ENCODE peak calls at places on chromosomes 1 and 21, in seven cellular contexts. One of them, this sample, is unnamed.
A peak's percentile ranks its signal among the peaks of the same experiment; 100 is the strongest.

GRCh38 chr21:42674351-42674940 is 21.0 kb downstream of the PDE9A start:
- DNase-seq in ureter: peak; percentile 59
- DNase-seq in caudate nucleus: no peak
- DNase-seq in A172: no peak
- DNase-seq in neural progenitor cell: peak; percentile 79
- DNase-seq in endodermal cell: peak; percentile 82
- DNase-seq in HFF-Myc: no peak
- DNase-seq in this sample: no peak

GRCh38 chr1:84907095-84907827 is 14.3 kb upstream of the LPAR3 start:
- DNase-seq in ureter: no peak
- DNase-seq in caudate nucleus: no peak
- DNase-seq in A172: peak; percentile 51
- DNase-seq in neural progenitor cell: no peak
- DNase-seq in endodermal cell: peak; percentile 59
- DNase-seq in HFF-Myc: peak; percentile 12
- DNase-seq in this sample: no peak

GRCh38 chr1:32334864-32335618 is 992 bp downstream of the MARCKSL1 start:
- DNase-seq in ureter: no peak
- DNase-seq in caudate nucleus: no peak
- DNase-seq in A172: no peak
- DNase-seq in neural progenitor cell: peak; percentile 74
- DNase-seq in endodermal cell: peak; percentile 67
- DNase-seq in HFF-Myc: no peak
- DNase-seq in this sample: peak; percentile 64

GRCh38 chr21:17089121-17089520 is 423.7 kb upstream of the CXADR start:
- DNase-seq in ureter: no peak
- DNase-seq in caudate nucleus: no peak
- DNase-seq in A172: no peak
- DNase-seq in neural progenitor cell: no peak
- DNase-seq in endodermal cell: no peak
- DNase-seq in HFF-Myc: no peak
- DNase-seq in this sample: no peak

GRCh38 chr1:204227996-204228785 is 14.4 kb upstream of the GOLT1A start:
- DNase-seq in ureter: no peak
- DNase-seq in caudate nucleus: no peak
- DNase-seq in A172: no peak
- DNase-seq in neural progenitor cell: no peak
- DNase-seq in endodermal cell: no peak
- DNase-seq in HFF-Myc: no peak
- DNase-seq in this sample: peak; percentile 16

GRCh38 chr1:119768778-119769177 is at the start of gene HMGCS2:
- DNase-seq in ureter: peak; percentile 61
- DNase-seq in caudate nucleus: no peak
- DNase-seq in A172: no peak
- DNase-seq in neural progenitor cell: no peak
- DNase-seq in endodermal cell: peak; percentile 48
- DNase-seq in HFF-Myc: no peak
- DNase-seq in this sample: peak; percentile 87

GRCh38 chr21:14916676-14917141 is 148.1 kb downstream of the NRIP1 start:
- DNase-seq in ureter: no peak
- DNase-seq in caudate nucleus: no peak
- DNase-seq in A172: no peak
- DNase-seq in neural progenitor cell: no peak
- DNase-seq in endodermal cell: peak; percentile 58
- DNase-seq in HFF-Myc: no peak
- DNase-seq in this sample: no peak

GRCh38 chr1:2145946-2146835 is 48.4 kb downstream of the FAAP20 start:
- DNase-seq in ureter: no peak
- DNase-seq in caudate nucleus: no peak
- DNase-seq in A172: no peak
- DNase-seq in neural progenitor cell: no peak
- DNase-seq in endodermal cell: no peak
- DNase-seq in HFF-Myc: no peak
- DNase-seq in this sample: no peak

GRCh38 chr1:185551008-185551407 is 183.2 kb upstream of the HMCN1 start:
- DNase-seq in ureter: no peak
- DNase-seq in caudate nucleus: no peak
- DNase-seq in A172: no peak
- DNase-seq in neural progenitor cell: no peak
- DNase-seq in endodermal cell: no peak
- DNase-seq in HFF-Myc: no peak
- DNase-seq in this sample: no peak

GRCh38 chr1:178684542-178685000 is 40.5 kb upstream of the RALGPS2 start:
- DNase-seq in ureter: no peak
- DNase-seq in caudate nucleus: no peak
- DNase-seq in A172: peak; percentile 90
- DNase-seq in neural progenitor cell: no peak
- DNase-seq in endodermal cell: no peak
- DNase-seq in HFF-Myc: peak; percentile 76
- DNase-seq in this sample: no peak

GRCh38 chr1:223386013-223386412 is 7.2 kb upstream of the CCDC185 start:
- DNase-seq in ureter: no peak
- DNase-seq in caudate nucleus: no peak
- DNase-seq in A172: no peak
- DNase-seq in neural progenitor cell: no peak
- DNase-seq in endodermal cell: no peak
- DNase-seq in HFF-Myc: no peak
- DNase-seq in this sample: no peak

GRCh38 chr1:26717066-26717465 is 21.3 kb downstream of the ARID1A start:
- DNase-seq in ureter: no peak
- DNase-seq in caudate nucleus: no peak
- DNase-seq in A172: no peak
- DNase-seq in neural progenitor cell: no peak
- DNase-seq in endodermal cell: no peak
- DNase-seq in HFF-Myc: no peak
- DNase-seq in this sample: no peak

GRCh38 chr1:173193639-173194038 is 13.5 kb downstream of the TNFSF4 start:
- DNase-seq in ureter: no peak
- DNase-seq in caudate nucleus: no peak
- DNase-seq in A172: peak; percentile 68
- DNase-seq in neural progenitor cell: no peak
- DNase-seq in endodermal cell: no peak
- DNase-seq in HFF-Myc: peak; percentile 31
- DNase-seq in this sample: no peak

GRCh38 chr1:244054247-244054923 is 3.3 kb downstream of the ZBTB18 start:
- DNase-seq in ureter: peak; percentile 30
- DNase-seq in caudate nucleus: no peak
- DNase-seq in A172: no peak
- DNase-seq in neural progenitor cell: peak; percentile 43
- DNase-seq in endodermal cell: peak; percentile 66
- DNase-seq in HFF-Myc: no peak
- DNase-seq in this sample: no peak

GRCh38 chr1:173095632-173096031 is 44.9 kb upstream of the TNFSF18 start:
- DNase-seq in ureter: no peak
- DNase-seq in caudate nucleus: no peak
- DNase-seq in A172: peak; percentile 52
- DNase-seq in neural progenitor cell: no peak
- DNase-seq in endodermal cell: no peak
- DNase-seq in HFF-Myc: peak; percentile 6
- DNase-seq in this sample: no peak

GRCh38 chr1:52602328-52603300 is at the start of gene GPX7:
- DNase-seq in ureter: peak; percentile 50
- DNase-seq in caudate nucleus: no peak
- DNase-seq in A172: no peak
- DNase-seq in neural progenitor cell: peak; percentile 74
- DNase-seq in endodermal cell: peak; percentile 82
- DNase-seq in HFF-Myc: no peak
- DNase-seq in this sample: peak; percentile 39

GRCh38 chr1:107821340-107821739 is 143.6 kb downstream of the VAV3 start:
- DNase-seq in ureter: no peak
- DNase-seq in caudate nucleus: no peak
- DNase-seq in A172: peak; percentile 18
- DNase-seq in neural progenitor cell: no peak
- DNase-seq in endodermal cell: no peak
- DNase-seq in HFF-Myc: no peak
- DNase-seq in this sample: no peak

GRCh38 chr1:205048382-205048781 is 5.4 kb downstream of the CNTN2 start:
- DNase-seq in ureter: no peak
- DNase-seq in caudate nucleus: peak; percentile 73
- DNase-seq in A172: no peak
- DNase-seq in neural progenitor cell: no peak
- DNase-seq in endodermal cell: no peak
- DNase-seq in HFF-Myc: no peak
- DNase-seq in this sample: no peak

GRCh38 chr1:166127003-166127402 is 39.8 kb downstream of the FAM78B start:
- DNase-seq in ureter: no peak
- DNase-seq in caudate nucleus: no peak
- DNase-seq in A172: no peak
- DNase-seq in neural progenitor cell: no peak
- DNase-seq in endodermal cell: no peak
- DNase-seq in HFF-Myc: no peak
- DNase-seq in this sample: no peak

GRCh38 chr1:78682527-78682926 is 32.9 kb downstream of the IFI44 start:
- DNase-seq in ureter: no peak
- DNase-seq in caudate nucleus: no peak
- DNase-seq in A172: no peak
- DNase-seq in neural progenitor cell: no peak
- DNase-seq in endodermal cell: no peak
- DNase-seq in HFF-Myc: no peak
- DNase-seq in this sample: no peak

GRCh38 chr1:91674107-91674506 is 173.5 kb downstream of the CDC7 start:
- DNase-seq in ureter: no peak
- DNase-seq in caudate nucleus: no peak
- DNase-seq in A172: no peak
- DNase-seq in neural progenitor cell: no peak
- DNase-seq in endodermal cell: no peak
- DNase-seq in HFF-Myc: no peak
- DNase-seq in this sample: no peak

GRCh38 chr21:36004441-36004840 is 55.9 kb downstream of the SETD4 start:
- DNase-seq in ureter: no peak
- DNase-seq in caudate nucleus: no peak
- DNase-seq in A172: no peak
- DNase-seq in neural progenitor cell: no peak
- DNase-seq in endodermal cell: no peak
- DNase-seq in HFF-Myc: no peak
- DNase-seq in this sample: no peak

GRCh38 chr1:76861149-76861548 is 6.1 kb upstream of the ST6GALNAC5 start:
- DNase-seq in ureter: no peak
- DNase-seq in caudate nucleus: no peak
- DNase-seq in A172: no peak
- DNase-seq in neural progenitor cell: no peak
- DNase-seq in endodermal cell: no peak
- DNase-seq in HFF-Myc: no peak
- DNase-seq in this sample: no peak

GRCh38 chr1:228006793-228007053 is at the start of gene WNT3A:
- DNase-seq in ureter: no peak
- DNase-seq in caudate nucleus: no peak
- DNase-seq in A172: no peak
- DNase-seq in neural progenitor cell: no peak
- DNase-seq in endodermal cell: no peak
- DNase-seq in HFF-Myc: no peak
- DNase-seq in this sample: no peak

GRCh38 chr1:28248273-28249012 is 10.9 kb upstream of the SESN2 start:
- DNase-seq in ureter: peak; percentile 82
- DNase-seq in caudate nucleus: no peak
- DNase-seq in A172: peak; percentile 62
- DNase-seq in neural progenitor cell: peak; percentile 81
- DNase-seq in endodermal cell: peak; percentile 95
- DNase-seq in HFF-Myc: peak; percentile 68
- DNase-seq in this sample: peak; percentile 88

GRCh38 chr1:248268178-248268577 is 9.6 kb downstream of the OR2T33 start:
- DNase-seq in ureter: no peak
- DNase-seq in caudate nucleus: no peak
- DNase-seq in A172: no peak
- DNase-seq in neural progenitor cell: no peak
- DNase-seq in endodermal cell: no peak
- DNase-seq in HFF-Myc: no peak
- DNase-seq in this sample: no peak

GRCh38 chr1:41607810-41608209 is 123.3 kb upstream of the EDN2 start:
- DNase-seq in ureter: no peak
- DNase-seq in caudate nucleus: no peak
- DNase-seq in A172: no peak
- DNase-seq in neural progenitor cell: no peak
- DNase-seq in endodermal cell: peak; percentile 16
- DNase-seq in HFF-Myc: no peak
- DNase-seq in this sample: no peak

This sample was measured in stomach.